ENCODE peak calls at places on chromosomes 6 and 20, in five cellular contexts. F is NCI-H460; S is NCI-H1092 treated with DMSO at 0.1 percent for 48 hours; R is AG10803; L is activated CD4-positive, alpha-beta memory T cell treated with anti-CD3 and anti-CD28 coated beads for 36 hours. M is an unnamed sample.

GRCh38 chr20:46207031-46207549 is 89.0 kb downstream of the CD40 start:
- DNase-seq in S (no peak), L (no peak), R (no peak), F (no peak), M (no peak)

GRCh38 chr6:2514965-2515543 is 235.7 kb downstream of the MYLK4 start:
- DNase-seq in R (no peak), S (no peak), L (no peak), F (peak), M (no peak)

GRCh38 chr20:10213526-10213925 is 5.1 kb upstream of the SNAP25 start:
- DNase-seq in S (no peak), R (no peak), L (no peak), F (no peak), M (no peak)

GRCh38 chr20:44017211-44017610 is 102.6 kb downstream of the TOX2 start:
- DNase-seq in F (no peak), L (no peak), R (no peak), S (no peak), M (no peak)

GRCh38 chr20:62702886-62703852 is 5.5 kb upstream of the NTSR1 start:
- DNase-seq in F (peak), S (no peak), L (peak), R (peak), M (no peak)

GRCh38 chr6:34056301-34056700 is 89.6 kb downstream of the GRM4 start:
- DNase-seq in F (peak), L (peak), R (peak), S (no peak), M (peak)

GRCh38 chr20:5486377-5487054 is 169.8 kb upstream of the PROKR2 start:
- DNase-seq in R (no peak), F (no peak), S (no peak), L (no peak), M (no peak)

GRCh38 chr6:16338577-16339262 is 100.3 kb downstream of the GMPR start:
- DNase-seq in F (peak), S (no peak), L (no peak), R (peak), M (peak)

GRCh38 chr6:116492331-116493067 is 18.9 kb upstream of the CALHM5 start:
- DNase-seq in F (no peak), L (no peak), R (no peak), S (no peak), M (peak)

GRCh38 chr20:7094438-7094997 is 327.0 kb downstream of the BMP2 start:
- DNase-seq in L (peak), S (peak), F (peak), R (no peak), M (peak)

GRCh38 chr6:44737829-44738528 is 350.5 kb downstream of the CDC5L start:
- DNase-seq in L (no peak), R (no peak), S (no peak), F (no peak), M (no peak)

GRCh38 chr20:6006603-6006949 is 47.3 kb downstream of the LRRN4 start:
- DNase-seq in R (no peak), S (peak), F (no peak), L (peak), M (no peak)

GRCh38 chr20:58433759-58434158 is 44.7 kb downstream of the VAPB start:
- DNase-seq in F (no peak), R (peak), L (no peak), S (no peak), M (no peak)

GRCh38 chr6:6998194-6998569 is 109.6 kb upstream of the RREB1 start:
- DNase-seq in F (peak), R (peak), S (no peak), L (no peak), M (no peak)

GRCh38 chr20:21099653-21100589 is 6.2 kb downstream of the LINC00237 start:
- DNase-seq in S (peak), L (peak), F (no peak), R (peak), M (peak)

GRCh38 chr6:107663308-107663707 is 160.8 kb downstream of the SCML4 start:
- DNase-seq in S (no peak), F (no peak), L (no peak), R (no peak), M (no peak)

GRCh38 chr20:17854307-17854903 is 114.2 kb downstream of the SNX5 start:
- DNase-seq in F (no peak), R (no peak), S (no peak), L (no peak), M (peak)

GRCh38 chr6:34071884-34072379 is 74.0 kb downstream of the GRM4 start:
- DNase-seq in F (no peak), S (no peak), L (no peak), R (no peak), M (no peak)

GRCh38 chr6:45657243-45657642 is 279.5 kb upstream of the SUPT3H start:
- DNase-seq in F (no peak), L (no peak), S (no peak), R (peak), M (no peak)

GRCh38 chr20:39103305-39103704 is 141.2 kb downstream of the DHX35 start:
- DNase-seq in F (no peak), L (no peak), S (no peak), R (no peak), M (no peak)

GRCh38 chr6:3751019-3751729 is at the start of gene PXDC1:
- DNase-seq in R (no peak), F (no peak), S (no peak), L (peak), M (peak)

GRCh38 chr6:11729083-11729482 is 49.5 kb downstream of the ADTRP start:
- DNase-seq in R (no peak), L (peak), F (no peak), S (no peak), M (no peak)

GRCh38 chr6:131694832-131695426 is 6.3 kb downstream of the OR2A4 start:
- DNase-seq in F (peak), L (peak), S (peak), R (peak), M (peak)

GRCh38 chr20:2042400-2042799 is 48.5 kb upstream of the PDYN start:
- DNase-seq in R (peak), L (no peak), F (no peak), S (no peak), M (no peak)

GRCh38 chr20:46995561-46996142 is 101.0 kb downstream of the EYA2 start:
- DNase-seq in F (no peak), R (no peak), L (no peak), S (no peak), M (peak)

GRCh38 chr20:7392551-7392950 is 547.7 kb downstream of the HAO1 start:
- DNase-seq in L (no peak), S (no peak), F (no peak), R (peak), M (no peak)

GRCh38 chr6:25056130-25056529 is 120.4 kb upstream of the RIPOR2 start:
- DNase-seq in R (no peak), S (no peak), L (peak), F (no peak), M (no peak)

GRCh38 chr20:57612436-57612835 is 7.8 kb downstream of the ZBP1 start:
- DNase-seq in L (no peak), F (no peak), R (no peak), S (no peak), M (no peak)

GRCh38 chr6:138339024-138339423 is 38.7 kb upstream of the SMIM28 start:
- DNase-seq in R (no peak), F (no peak), L (no peak), S (no peak), M (no peak)

GRCh38 chr20:6769953-6770831 is 2.7 kb downstream of the BMP2 start:
- DNase-seq in S (no peak), R (peak), L (no peak), F (no peak), M (peak)

GRCh38 chr20:58629213-58629575 is 21.9 kb upstream of the STX16 start:
- DNase-seq in S (no peak), R (no peak), F (no peak), L (no peak), M (no peak)

GRCh38 chr20:34626978-34627377 is 49.9 kb downstream of the PIGU start:
- DNase-seq in R (no peak), S (no peak), F (no peak), L (no peak), M (no peak)

GRCh38 chr6:13761361-13762036 is 49.9 kb upstream of the RANBP9 start:
- DNase-seq in F (no peak), L (no peak), R (peak), S (no peak), M (no peak)

GRCh38 chr6:105798057-105798456 is 288.1 kb upstream of the PRDM1 start:
- DNase-seq in F (no peak), S (no peak), R (peak), L (no peak), M (no peak)

GRCh38 chr20:43963233-43963632 is 48.6 kb downstream of the TOX2 start:
- DNase-seq in R (no peak), F (no peak), L (no peak), S (no peak), M (no peak)

M was measured in neural progenitor cell.